ENCODE peak calls at places on chromosomes 12 and 14, in ten cellular contexts. X is GM23248; B is fibroblast of gingiva; T is substantia nigra; K is ecto neural progenitor cell; U is stimulated activated CD4-positive, alpha-beta T cell treated with anti-CD3 and anti-CD28 coated beads, TNF-alpha, amount 100 ng/mL, for 48 hours; Z is EH; V is ELF-1; A is HuH-7; P is caudate nucleus. G is an unnamed sample.

GRCh38 chr14:51094282-51094821 is 553 bp downstream of the TRIM9 start:
- DNase-seq in X (peak; percentile 30), B (no peak), T (peak; percentile 52), K (peak; percentile 64), U (no peak), Z (no peak), V (peak; percentile 25), A (peak; percentile 7), P (no peak), G (no peak)

GRCh38 chr12:96743606-96744005 is 163.5 kb upstream of the NEDD1 start:
- DNase-seq in X (peak; percentile 64), B (no peak), T (no peak), K (no peak), U (no peak), Z (peak; percentile 39), V (no peak), A (no peak), P (no peak), G (peak; percentile 16)

GRCh38 chr14:85824526-85824925 is 294.6 kb downstream of the FLRT2 start:
- DNase-seq in X (no peak), B (no peak), T (no peak), K (no peak), U (no peak), Z (no peak), V (no peak), A (no peak), P (no peak), G (no peak)

GRCh38 chr14:35482994-35483515 is 50.9 kb upstream of the INSM2 start:
- DNase-seq in X (no peak), B (no peak), T (no peak), K (no peak), U (no peak), Z (no peak), V (no peak), A (peak; percentile 10), P (no peak), G (no peak)

GRCh38 chr12:47807338-47807737 is 12.4 kb downstream of the HDAC7 start:
- DNase-seq in X (peak; percentile 26), B (no peak), T (no peak), K (no peak), U (no peak), Z (no peak), V (no peak), A (no peak), P (no peak), G (no peak)

GRCh38 chr14:60515696-60516284 is 6.8 kb downstream of the SIX6 start:
- DNase-seq in X (no peak), B (no peak), T (no peak), K (peak; percentile 74), U (no peak), Z (no peak), V (peak; percentile 75), A (no peak), P (no peak), G (peak; percentile 40)

GRCh38 chr12:10397311-10397710 is 7.5 kb upstream of the KLRK1 start:
- DNase-seq in X (no peak), B (no peak), T (no peak), K (no peak), U (no peak), Z (no peak), V (no peak), A (no peak), P (no peak), G (no peak)

GRCh38 chr12:21843795-21844194 is 69.3 kb upstream of the KCNJ8 start:
- DNase-seq in X (no peak), B (no peak), T (no peak), K (no peak), U (no peak), Z (peak; percentile 65), V (no peak), A (no peak), P (no peak), G (no peak)

GRCh38 chr12:85968606-85969005 is 94.5 kb downstream of the NTS start:
- DNase-seq in X (no peak), B (no peak), T (no peak), K (no peak), U (no peak), Z (no peak), V (no peak), A (no peak), P (no peak), G (no peak)

GRCh38 chr12:121942145-121942718 is 23.8 kb downstream of the CFAP251 start:
- DNase-seq in X (no peak), B (peak; percentile 43), T (no peak), K (no peak), U (no peak), Z (peak; percentile 36), V (no peak), A (no peak), P (no peak), G (no peak)

GRCh38 chr12:98698603-98699463 is 53.7 kb downstream of the APAF1 start:
- DNase-seq in X (peak; percentile 76), B (no peak), T (no peak), K (no peak), U (peak; percentile 33), Z (peak; percentile 70), V (peak; percentile 71), A (peak; percentile 30), P (peak; percentile 39), G (peak; percentile 71)

GRCh38 chr12:94596596-94596995 is 53.8 kb downstream of the TMCC3 start:
- DNase-seq in X (no peak), B (no peak), T (no peak), K (no peak), U (no peak), Z (no peak), V (no peak), A (no peak), P (no peak), G (no peak)

GRCh38 chr14:103072595-103073366 is 11.2 kb upstream of the LBHD2 start:
- DNase-seq in X (peak; percentile 41), B (no peak), T (no peak), K (no peak), U (no peak), Z (no peak), V (peak; percentile 14), A (no peak), P (no peak), G (peak; percentile 26)

GRCh38 chr14:20662968-20663731 is 21.2 kb upstream of the RNASE4 start:
- DNase-seq in X (peak; percentile 72), B (peak; percentile 82), T (no peak), K (peak; percentile 81), U (peak; percentile 79), Z (peak; percentile 64), V (peak; percentile 95), A (peak; percentile 58), P (no peak), G (peak; percentile 27)

GRCh38 chr14:64764641-64765520 is 60.7 kb downstream of the PLEKHG3 start:
- DNase-seq in X (peak; percentile 77), B (peak; percentile 44), T (peak; percentile 36), K (peak; percentile 91), U (peak; percentile 41), Z (peak; percentile 80), V (peak; percentile 93), A (peak; percentile 91), P (peak; percentile 35), G (peak; percentile 82)

GRCh38 chr14:36020120-36021029 is 156.1 kb downstream of the PTCSC3 start:
- DNase-seq in X (no peak), B (no peak), T (no peak), K (no peak), U (no peak), Z (no peak), V (no peak), A (no peak), P (no peak), G (no peak)

GRCh38 chr14:37198273-37198598 is 499 bp downstream of the MIPOL1 start:
- DNase-seq in X (no peak), B (no peak), T (no peak), K (no peak), U (no peak), Z (no peak), V (no peak), A (no peak), P (no peak), G (no peak)

GRCh38 chr12:48180424-48180823 is 3.0 kb upstream of the CCDC184 start:
- DNase-seq in X (no peak), B (no peak), T (no peak), K (no peak), U (no peak), Z (no peak), V (no peak), A (no peak), P (no peak), G (no peak)

GRCh38 chr12:122942609-122943008 is 23.7 kb downstream of the ABCB9 start:
- DNase-seq in X (no peak), B (no peak), T (no peak), K (no peak), U (no peak), Z (peak; percentile 37), V (no peak), A (no peak), P (no peak), G (no peak)

GRCh38 chr12:943051-943450 is 6.4 kb downstream of the RAD52 start:
- DNase-seq in X (no peak), B (no peak), T (no peak), K (no peak), U (no peak), Z (no peak), V (no peak), A (no peak), P (no peak), G (no peak)

GRCh38 chr14:55851961-55852360 is 266.2 kb upstream of the PELI2 start:
- DNase-seq in X (peak; percentile 14), B (no peak), T (no peak), K (no peak), U (no peak), Z (peak; percentile 51), V (no peak), A (no peak), P (no peak), G (no peak)

GRCh38 chr14:79809849-79810612 is 401.3 kb downstream of the DIO2 start:
- DNase-seq in X (peak; percentile 1), B (no peak), T (no peak), K (no peak), U (no peak), Z (peak; percentile 57), V (no peak), A (peak; percentile 5), P (no peak), G (peak; percentile 6)

GRCh38 chr14:50045039-50045711 is 71.2 kb downstream of the VCPKMT start:
- DNase-seq in X (peak; percentile 90), B (peak; percentile 79), T (no peak), K (no peak), U (peak; percentile 65), Z (peak; percentile 90), V (no peak), A (peak; percentile 54), P (no peak), G (no peak)

GRCh38 chr14:68951051-68951797 is 27.9 kb downstream of the ACTN1 start:
- DNase-seq in X (peak; percentile 99), B (peak; percentile 95), T (no peak), K (no peak), U (no peak), Z (peak; percentile 100), V (no peak), A (no peak), P (no peak), G (peak; percentile 95)

GRCh38 chr12:108884116-108885012 is 4.5 kb downstream of the DAO start:
- DNase-seq in X (peak; percentile 37), B (no peak), T (no peak), K (peak; percentile 63), U (peak; percentile 46), Z (peak; percentile 30), V (peak; percentile 58), A (peak; percentile 62), P (no peak), G (peak; percentile 46)

GRCh38 chr12:94010307-94010706 is 138.1 kb upstream of the PLXNC1 start:
- DNase-seq in X (no peak), B (no peak), T (no peak), K (no peak), U (no peak), Z (no peak), V (peak; percentile 87), A (no peak), P (no peak), G (no peak)